ENCODE peak calls at places on chromosomes 4 and X, in six cellular contexts. F is neuronal stem cell; B is H54; S is immature natural killer cell; N is NT2/D1; R is stimulated activated naive CD8-positive, alpha-beta T cell treated with anti-CD3 and anti-CD28 coated beads, Interleukin-15, Interleukin-2, amounts not matched to agents 100 U/mL and 50 U/mL, for 24 hours. D is an unnamed sample.
A peak's percentile ranks its signal among the peaks of the same experiment; 100 is the strongest.

GRCh38 chrX:56233100-56233499 is 944 bp downstream of the KLF8 start:
- DNase-seq in S (no peak), N (no peak), R (peak; percentile 2), B (no peak), F (no peak), D (no peak)

GRCh38 chrX:72107841-72108590 is 23.7 kb downstream of the RTL5 start:
- DNase-seq in R (no peak), N (no peak), B (no peak), F (no peak), S (no peak), D (no peak)

GRCh38 chr4:44447563-44448504 is 775 bp downstream of the KCTD8 start:
- DNase-seq in S (no peak), F (peak; percentile 49), R (peak; percentile 3), N (no peak), B (no peak), D (peak; percentile 20)

GRCh38 chrX:48770296-48770695 is 8.7 kb downstream of the GLOD5 start:
- DNase-seq in S (no peak), N (no peak), B (no peak), R (no peak), F (no peak), D (no peak)

GRCh38 chr4:78446607-78447006 is 105.0 kb upstream of the ANXA3 start:
- DNase-seq in B (no peak), N (no peak), S (no peak), F (no peak), R (no peak), D (no peak)

GRCh38 chr4:76012388-76012801 is 5.1 kb upstream of the CXCL9 start:
- DNase-seq in B (no peak), N (no peak), R (no peak), F (no peak), S (no peak), D (peak; percentile 17)

GRCh38 chr4:148649669-148650331 is 207.6 kb upstream of the NR3C2 start:
- DNase-seq in S (no peak), B (peak; percentile 1), F (no peak), R (no peak), N (no peak), D (peak; percentile 26)

GRCh38 chrX:15566244-15566643 is 34.5 kb downstream of the ACE2 start:
- DNase-seq in F (no peak), N (no peak), R (no peak), S (no peak), B (no peak), D (no peak)

GRCh38 chr4:182453830-182454229 is 210.6 kb downstream of the TENM3 start:
- DNase-seq in N (no peak), B (no peak), R (no peak), F (no peak), S (no peak), D (no peak)